ENCODE peak calls at places on chromosomes 2 and 18, in eight cellular contexts. S is right lobe of liver, M is GM13977, H is OCI-LY7, R is HCT116, U is left ventricle myocardium inferior, K is AG09309, T is AG04450. Y is an unnamed sample.

GRCh38 chr2:232406556-232407310 is at the start of gene ALPG:
- DNase-seq in T (no peak), R (no peak), H (no peak), K (no peak), M (no peak), S (no peak), U (no peak), Y (no peak)

GRCh38 chr2:85468704-85469349 is 50.3 kb downstream of the SH2D6 start:
- DNase-seq in T (no peak), S (peak), H (no peak), R (peak), U (no peak), M (no peak), K (no peak), Y (no peak)

GRCh38 chr18:62781893-62782292 is 66.6 kb downstream of the PHLPP1 start:
- DNase-seq in S (peak), U (no peak), T (peak), R (no peak), K (peak), M (no peak), H (no peak), Y (no peak)

GRCh38 chr2:62586981-62587380 is 81.0 kb upstream of the TMEM17 start:
- DNase-seq in M (no peak), K (no peak), U (no peak), H (no peak), S (no peak), T (peak), R (no peak), Y (no peak)

GRCh38 chr18:25349926-25350560 is 1.9 kb downstream of the ZNF521 start:
- DNase-seq in H (no peak), M (peak), K (no peak), T (no peak), S (no peak), U (peak), R (no peak), Y (peak)

GRCh38 chr2:187299122-187299906 is 148.7 kb downstream of the CALCRL start:
- DNase-seq in M (peak), H (no peak), S (no peak), U (no peak), R (no peak), T (no peak), K (no peak), Y (no peak)

GRCh38 chr2:119028327-119029174 is 86.6 kb downstream of the MARCO start:
- DNase-seq in T (peak), K (peak), S (no peak), R (peak), U (no peak), M (peak), H (peak), Y (peak)

GRCh38 chr2:18473241-18473841 is 87.1 kb downstream of the RDH14 start:
- DNase-seq in M (no peak), H (no peak), U (peak), R (no peak), K (peak), S (no peak), T (peak), Y (no peak)

GRCh38 chr2:47217277-47217676 is 62.2 kb upstream of the STPG4 start:
- DNase-seq in U (no peak), S (no peak), R (no peak), M (no peak), T (no peak), K (no peak), H (no peak), Y (no peak)

GRCh38 chr2:9545502-9545901 is 10.1 kb downstream of the ADAM17 start:
- DNase-seq in T (no peak), S (no peak), R (no peak), K (no peak), U (no peak), M (no peak), H (no peak), Y (no peak)

GRCh38 chr2:1499033-1499795 is 86.0 kb downstream of the TPO start:
- DNase-seq in U (no peak), K (no peak), M (no peak), H (no peak), T (no peak), S (peak), R (no peak), Y (no peak)

GRCh38 chr2:56713161-56713676 is 529.4 kb downstream of the CCDC85A start:
- DNase-seq in T (no peak), H (no peak), S (no peak), M (no peak), U (no peak), K (peak), R (no peak), Y (no peak)

DNA sequence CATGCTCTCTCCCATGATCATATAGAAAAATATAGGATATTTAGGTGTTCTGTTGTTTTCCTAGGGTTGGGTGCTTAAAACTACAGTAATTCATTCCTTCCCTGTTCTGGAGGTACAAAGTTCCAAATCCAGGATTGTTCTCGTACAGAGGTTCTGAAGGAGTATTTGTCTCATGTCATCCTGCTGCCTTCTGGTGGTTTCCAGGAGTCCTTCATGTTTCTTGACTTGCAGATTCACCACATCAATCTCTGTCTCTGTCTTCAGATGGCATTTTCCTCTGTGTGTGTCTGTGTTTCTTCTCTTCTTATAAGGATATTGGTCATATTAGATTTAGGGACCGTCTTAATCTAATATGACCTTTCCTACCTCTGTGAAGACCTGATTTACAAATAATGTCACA is 397.9 kb downstream of the NYAP2 start:
- DNase-seq in M (no peak), S (no peak), H (no peak), R (no peak), U (no peak), K (no peak), T (no peak), Y (no peak)
- TF ChIP-seq CTCF in M (no peak), S (no peak), H (no peak), R (no peak), U (peak), K (no peak), T (no peak), Y (no peak)

GRCh38 chr18:31101148-31102019 is 837 bp downstream of the DSC2 start:
- DNase-seq in M (peak), R (no peak), S (peak), U (peak), H (no peak), K (no peak), T (no peak), Y (no peak)
- TF ChIP-seq CTCF in M (peak), R (no peak), S (no peak), U (peak), H (no peak), K (no peak), T (no peak), Y (no peak)

GRCh38 chr18:76216096-76216495 is 278.9 kb downstream of the ZNF516 start:
- DNase-seq in S (no peak), T (no peak), U (no peak), H (no peak), R (no peak), M (no peak), K (no peak), Y (no peak)

GRCh38 chr18:76208632-76209308 is 286.3 kb downstream of the ZNF516 start:
- DNase-seq in M (no peak), K (no peak), T (no peak), R (no peak), H (no peak), U (no peak), S (no peak), Y (peak)

GRCh38 chr18:76213996-76214395 is 281.0 kb downstream of the ZNF516 start:
- DNase-seq in H (no peak), U (no peak), K (no peak), M (no peak), S (no peak), R (no peak), T (no peak), Y (no peak)

GRCh38 chr18:76209597-76209996 is 285.4 kb downstream of the ZNF516 start:
- DNase-seq in U (no peak), M (no peak), R (no peak), K (no peak), T (peak), H (no peak), S (no peak), Y (peak)

DNA sequence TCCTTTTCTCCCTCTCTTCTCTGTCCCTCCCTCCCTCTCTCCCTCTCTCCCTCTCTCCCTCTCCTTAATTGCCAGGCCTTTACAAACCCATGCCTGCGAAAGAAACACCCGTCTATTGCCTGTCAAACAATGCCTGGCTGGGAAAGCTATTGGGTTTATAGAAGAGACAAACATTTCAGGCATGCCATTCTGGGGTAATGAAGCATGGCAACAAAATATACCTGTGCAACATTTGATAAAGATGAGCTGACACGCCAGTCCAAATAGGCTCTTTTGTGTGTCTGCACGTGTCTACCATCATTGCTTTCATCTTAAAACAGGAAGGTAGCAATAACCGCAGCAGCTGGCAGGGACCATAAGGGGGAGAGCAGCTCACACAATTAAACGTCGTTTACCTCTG is 282.1 kb downstream of the ZNF516 start:
- DNase-seq in K (no peak), H (peak), R (no peak), S (no peak), U (no peak), T (no peak), M (no peak), Y (peak)
- TF ChIP-seq CTCF in K (no peak), H (no peak), R (no peak), S (no peak), U (no peak), T (no peak), M (no peak), Y (no peak)

GRCh38 chr2:59935005-59935404 is 618.4 kb downstream of the BCL11A start:
- DNase-seq in K (no peak), H (peak), M (no peak), R (no peak), U (no peak), T (no peak), S (no peak), Y (no peak)
- TF ChIP-seq CTCF in K (no peak), H (peak), M (no peak), R (no peak), U (no peak), T (no peak), S (no peak), Y (no peak)

GRCh38 chr2:69764286-69765058 is 22.5 kb downstream of the ANXA4 start:
- DNase-seq in S (no peak), R (no peak), T (no peak), U (no peak), H (no peak), M (no peak), K (no peak), Y (no peak)

GRCh38 chr2:69768217-69768616 is 26.3 kb downstream of the ANXA4 start:
- DNase-seq in T (no peak), H (no peak), R (no peak), U (no peak), S (no peak), K (no peak), M (no peak), Y (no peak)

GRCh38 chr2:69768789-69769188 is 26.9 kb downstream of the ANXA4 start:
- DNase-seq in R (no peak), M (no peak), U (no peak), H (no peak), K (no peak), S (no peak), T (no peak), Y (no peak)

GRCh38 chr2:69766014-69766413 is 24.1 kb downstream of the ANXA4 start:
- DNase-seq in R (no peak), S (no peak), M (no peak), U (no peak), T (no peak), H (no peak), K (no peak), Y (no peak)

GRCh38 chr2:69767034-69767433 is 25.1 kb downstream of the ANXA4 start:
- DNase-seq in H (no peak), U (no peak), K (peak), S (no peak), R (no peak), M (no peak), T (peak), Y (no peak)
- TF ChIP-seq CTCF in H (no peak), U (no peak), K (peak), S (no peak), R (no peak), M (no peak), T (peak), Y (no peak)

GRCh38 chr2:239787651-239788050 is 237.5 kb downstream of the NDUFA10 start:
- DNase-seq in R (no peak), U (no peak), K (no peak), S (no peak), T (no peak), M (no peak), H (no peak), Y (no peak)
- TF ChIP-seq CTCF in R (no peak), U (no peak), K (no peak), S (no peak), T (no peak), M (no peak), H (no peak), Y (no peak)

Y was measured in activated CD8-positive, alpha-beta T cell treated with anti-CD3 and anti-CD28 coated beads for 36 hours.